ENCODE peak calls at places on chromosomes 11 and 22, in five cellular contexts. R is colonic mucosa, W is GM10248, N is psoas muscle, Z is left ventricle myocardium inferior. H is an unnamed sample.

GRCh38 chr11:36280531-36280930 is 8.7 kb downstream of the COMMD9 start:
- DNase-seq in R (peak; percentile 0), W (no peak), N (no peak), Z (no peak), H (no peak)

GRCh38 chr11:25423436-25424184 is 908.3 kb upstream of the ANO3 start:
- DNase-seq in R (no peak), W (no peak), N (no peak), Z (no peak), H (no peak)

GRCh38 chr11:31943056-31943780 is 132.1 kb upstream of the PAX6 start:
- DNase-seq in R (no peak), W (peak; percentile 25), N (no peak), Z (no peak), H (no peak)

GRCh38 chr22:17764036-17764435 is 10.2 kb downstream of the BID start:
- DNase-seq in R (no peak), W (no peak), N (no peak), Z (no peak), H (no peak)

GRCh38 chr11:29328961-29329441 is 687.8 kb downstream of the KCNA4 start:
- DNase-seq in R (no peak), W (peak; percentile 8), N (no peak), Z (no peak), H (peak; percentile 44)

GRCh38 chr11:57410287-57410686 is 16.6 kb downstream of the SLC43A3 start:
- DNase-seq in R (no peak), W (no peak), N (no peak), Z (no peak), H (peak; percentile 75)

GRCh38 chr22:25777870-25778269 is 35.9 kb downstream of the MYO18B start:
- DNase-seq in R (peak; percentile 23), W (peak; percentile 51), N (no peak), Z (no peak), H (no peak)

GRCh38 chr11:120128392-120129172 is 9.3 kb downstream of the TRIM29 start:
- DNase-seq in R (peak; percentile 90), W (no peak), N (peak; percentile 49), Z (peak; percentile 7), H (no peak)

GRCh38 chr22:45671051-45671782 is 417 bp upstream of the ATXN10 start:
- DNase-seq in R (peak; percentile 54), W (no peak), N (peak; percentile 17), Z (no peak), H (no peak)

GRCh38 chr11:47766363-47767227 is 546 bp downstream of the FNBP4 start:
- DNase-seq in R (peak; percentile 72), W (peak; percentile 57), N (peak; percentile 75), Z (peak; percentile 61), H (no peak)

GRCh38 chr22:50085211-50085999 is at the start of gene MLC1:
- DNase-seq in R (no peak), W (no peak), N (no peak), Z (no peak), H (no peak)

GRCh38 chr11:27722945-27723344 is 22.7 kb upstream of the BDNF start:
- DNase-seq in R (no peak), W (peak; percentile 13), N (no peak), Z (no peak), H (no peak)

GRCh38 chr22:21054714-21055563 is 9.2 kb downstream of the LRRC74B start:
- DNase-seq in R (no peak), W (no peak), N (no peak), Z (no peak), H (no peak)

GRCh38 chr11:35418847-35419712 is at the start of gene SLC1A2:
- DNase-seq in R (no peak), W (peak; percentile 18), N (peak; percentile 28), Z (no peak), H (no peak)

GRCh38 chr11:60428517-60428916 is 855 bp upstream of the MS4A5 start:
- DNase-seq in R (no peak), W (no peak), N (no peak), Z (no peak), H (no peak)

GRCh38 chr11:64846998-64847666 is 2.7 kb upstream of the CDC42BPG start:
- DNase-seq in R (peak; percentile 98), W (peak; percentile 88), N (peak; percentile 93), Z (peak; percentile 91), H (peak; percentile 73)

GRCh38 chr11:64849600-64850356 is 5.3 kb upstream of the CDC42BPG start:
- DNase-seq in R (no peak), W (no peak), N (peak; percentile 61), Z (peak; percentile 70), H (no peak)

GRCh38 chr11:64850979-64851567 is 6.6 kb upstream of the CDC42BPG start:
- DNase-seq in R (no peak), W (peak; percentile 87), N (no peak), Z (no peak), H (no peak)

GRCh38 chr11:64848214-64848778 is 3.8 kb upstream of the CDC42BPG start:
- DNase-seq in R (no peak), W (no peak), N (no peak), Z (no peak), H (no peak)

GRCh38 chr11:64848779-64849599 is 4.5 kb upstream of the CDC42BPG start:
- DNase-seq in R (peak; percentile 85), W (no peak), N (no peak), Z (no peak), H (no peak)
- TF ChIP-seq CTCF in R (no peak), W (peak; percentile 25), N (no peak), Z (no peak), H (no peak)

DNA sequence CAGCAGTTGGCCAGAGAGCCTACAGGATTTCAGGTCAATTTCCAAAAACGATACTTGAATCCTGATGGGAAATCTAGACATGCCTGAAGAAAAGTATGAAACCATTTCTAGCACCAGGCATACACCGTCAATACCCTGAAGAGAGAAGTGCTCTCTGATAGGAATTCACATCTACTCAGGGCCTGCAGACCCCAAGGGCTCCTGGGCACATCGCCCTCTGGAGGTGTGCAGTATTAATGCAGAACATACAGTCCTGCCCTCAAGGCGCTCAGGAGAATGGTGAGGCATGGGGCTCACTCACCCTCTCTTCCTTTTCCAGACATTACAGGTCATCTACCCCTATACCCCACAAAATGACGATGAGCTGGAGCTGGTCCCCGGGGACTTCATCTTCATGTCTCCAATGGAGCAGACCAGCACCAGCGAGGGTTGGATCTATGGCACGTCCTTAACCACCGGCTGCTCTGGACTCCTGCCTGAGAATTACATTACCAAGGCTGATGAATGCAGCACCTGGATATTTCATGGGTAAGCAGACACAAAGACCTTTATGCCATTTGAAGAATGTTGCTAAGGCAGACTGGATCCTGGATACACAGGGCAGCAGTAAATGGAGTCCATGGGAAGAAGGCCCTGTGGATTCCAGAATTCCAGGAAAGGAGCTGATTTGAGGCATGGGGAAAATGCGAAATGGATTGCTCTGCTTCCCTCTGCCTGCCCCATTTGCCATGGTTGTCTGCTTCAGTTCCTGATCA is 49.3 kb upstream of the CRTAM start:
- DNase-seq in R (no peak), W (no peak), N (no peak), Z (no peak), H (no peak)
- TF ChIP-seq CTCF in R (no peak), W (no peak), N (no peak), Z (no peak), H (no peak)

GRCh38 chr11:4087551-4087950 is 7.0 kb upstream of the RRM1 start:
- DNase-seq in R (no peak), W (no peak), N (no peak), Z (no peak), H (no peak)
- TF ChIP-seq CTCF in R (no peak), W (no peak), N (no peak), Z (no peak), H (no peak)

GRCh38 chr11:70064011-70064725 is 13.9 kb upstream of the ANO1 start:
- DNase-seq in R (peak; percentile 10), W (no peak), N (no peak), Z (no peak), H (no peak)

GRCh38 chr11:70061734-70062133 is 16.4 kb upstream of the ANO1 start:
- DNase-seq in R (peak; percentile 2), W (no peak), N (no peak), Z (no peak), H (no peak)

GRCh38 chr11:70064726-70065317 is 13.3 kb upstream of the ANO1 start:
- DNase-seq in R (peak; percentile 3), W (no peak), N (no peak), Z (no peak), H (no peak)

GRCh38 chr11:70063121-70063520 is 15.0 kb upstream of the ANO1 start:
- DNase-seq in R (peak; percentile 0), W (no peak), N (no peak), Z (no peak), H (no peak)

DNA sequence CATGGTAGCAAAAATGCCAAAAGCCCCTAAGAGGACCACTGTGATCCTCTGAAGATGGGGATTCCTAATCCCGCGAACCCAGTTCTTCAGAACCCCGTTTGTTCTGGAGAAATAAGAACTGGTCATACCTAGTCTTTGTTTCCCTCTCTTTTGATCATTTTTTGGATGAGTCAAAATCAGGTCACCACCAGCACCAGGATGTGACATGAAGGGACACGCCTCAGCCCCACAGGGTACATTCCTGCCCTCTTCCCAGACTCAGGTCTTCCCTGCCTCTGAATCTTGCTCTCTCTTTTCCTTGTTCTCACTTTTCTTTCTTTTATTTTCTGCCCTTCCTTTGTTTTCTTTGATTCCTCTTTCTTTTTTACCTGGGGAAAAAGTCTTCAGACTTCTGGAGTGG is 14.6 kb upstream of the ANO1 start:
- DNase-seq in R (no peak), W (no peak), N (no peak), Z (no peak), H (no peak)
- TF ChIP-seq CTCF in R (no peak), W (no peak), N (no peak), Z (no peak), H (no peak)

GRCh38 chr11:8794677-8795103 is 112.1 kb downstream of the RPL27A start:
- DNase-seq in R (peak; percentile 74), W (no peak), N (no peak), Z (no peak), H (no peak)
- TF ChIP-seq CTCF in R (peak; percentile 39), W (no peak), N (peak; percentile 29), Z (peak; percentile 67), H (no peak)

GRCh38 chr22:48570912-48571311 is 1256.8 kb downstream of the BRD1 start:
- DNase-seq in R (no peak), W (no peak), N (no peak), Z (no peak), H (no peak)
- TF ChIP-seq CTCF in R (no peak), W (no peak), N (no peak), Z (no peak), H (no peak)

GRCh38 chr11:111976119-111976518 is 39.0 kb downstream of the DIXDC1 start:
- DNase-seq in R (no peak), W (no peak), N (no peak), Z (no peak), H (no peak)

GRCh38 chr11:111977141-111978027 is 40.2 kb downstream of the DIXDC1 start:
- DNase-seq in R (peak; percentile 67), W (peak; percentile 58), N (peak; percentile 76), Z (peak; percentile 72), H (no peak)

GRCh38 chr11:111976614-111977140 is 39.5 kb downstream of the DIXDC1 start:
- DNase-seq in R (no peak), W (no peak), N (peak; percentile 28), Z (no peak), H (no peak)

GRCh38 chr11:111974451-111974850 is 37.3 kb downstream of the DIXDC1 start:
- DNase-seq in R (no peak), W (no peak), N (no peak), Z (no peak), H (no peak)

GRCh38 chr11:111975076-111975806 is 38.1 kb downstream of the DIXDC1 start:
- DNase-seq in R (no peak), W (no peak), N (no peak), Z (no peak), H (no peak)
- TF ChIP-seq CTCF in R (no peak), W (no peak), N (no peak), Z (peak; percentile 46), H (peak; percentile 21)